ENCODE peak calls at places on chromosomes 6 and 20, in nine cellular contexts. One of them, this sample, is unnamed.

GRCh38 chr6:33640361-33640760 is 19.2 kb downstream of the ITPR3 start:
- DNase-seq in omental fat pad: no peak
- DNase-seq in AG04450: no peak
- DNase-seq in neural crest cell: no peak
- DNase-seq in left ventricle myocardium inferior: no peak
- DNase-seq in HFFc6: no peak
- DNase-seq in CD8-positive, alpha-beta T cell: no peak
- DNase-seq in dorsolateral prefrontal cortex: no peak
- DNase-seq in nephron progenitor cell: no peak
- DNase-seq in this sample: no peak

GRCh38 chr20:6819599-6819998 is 52.1 kb downstream of the BMP2 start:
- DNase-seq in omental fat pad: no peak
- DNase-seq in AG04450: no peak
- DNase-seq in neural crest cell: no peak
- DNase-seq in left ventricle myocardium inferior: no peak
- DNase-seq in HFFc6: no peak
- DNase-seq in CD8-positive, alpha-beta T cell: no peak
- DNase-seq in dorsolateral prefrontal cortex: no peak
- DNase-seq in nephron progenitor cell: no peak
- DNase-seq in this sample: no peak

GRCh38 chr6:100035873-100036653 is 42.0 kb upstream of the MCHR2 start:
- DNase-seq in omental fat pad: no peak
- DNase-seq in AG04450: no peak
- DNase-seq in neural crest cell: no peak
- DNase-seq in left ventricle myocardium inferior: no peak
- DNase-seq in HFFc6: no peak
- DNase-seq in CD8-positive, alpha-beta T cell: no peak
- DNase-seq in dorsolateral prefrontal cortex: no peak
- DNase-seq in nephron progenitor cell: no peak
- DNase-seq in this sample: no peak

GRCh38 chr20:2005831-2006426 is 12.1 kb upstream of the PDYN start:
- DNase-seq in omental fat pad: peak; percentile 37
- DNase-seq in AG04450: peak; percentile 29
- DNase-seq in neural crest cell: peak; percentile 94
- DNase-seq in left ventricle myocardium inferior: peak; percentile 62
- DNase-seq in HFFc6: peak; percentile 42
- DNase-seq in CD8-positive, alpha-beta T cell: peak; percentile 70
- DNase-seq in dorsolateral prefrontal cortex: peak; percentile 46
- DNase-seq in nephron progenitor cell: peak; percentile 96
- DNase-seq in this sample: peak; percentile 88

GRCh38 chr20:46150982-46151381 is 32.9 kb downstream of the CD40 start:
- DNase-seq in omental fat pad: no peak
- DNase-seq in AG04450: no peak
- DNase-seq in neural crest cell: no peak
- DNase-seq in left ventricle myocardium inferior: no peak
- DNase-seq in HFFc6: no peak
- DNase-seq in CD8-positive, alpha-beta T cell: no peak
- DNase-seq in dorsolateral prefrontal cortex: no peak
- DNase-seq in nephron progenitor cell: peak; percentile 43
- DNase-seq in this sample: no peak

GRCh38 chr6:84639396-84639795 is 125.0 kb downstream of the TBX18 start:
- DNase-seq in omental fat pad: no peak
- DNase-seq in AG04450: no peak
- DNase-seq in neural crest cell: no peak
- DNase-seq in left ventricle myocardium inferior: no peak
- DNase-seq in HFFc6: peak; percentile 42
- DNase-seq in CD8-positive, alpha-beta T cell: no peak
- DNase-seq in dorsolateral prefrontal cortex: no peak
- DNase-seq in nephron progenitor cell: no peak
- DNase-seq in this sample: no peak

GRCh38 chr20:36861875-36862801 is 13.8 kb upstream of the TLDC2 start:
- DNase-seq in omental fat pad: peak; percentile 58
- DNase-seq in AG04450: no peak
- DNase-seq in neural crest cell: no peak
- DNase-seq in left ventricle myocardium inferior: peak; percentile 90
- DNase-seq in HFFc6: peak; percentile 91
- DNase-seq in CD8-positive, alpha-beta T cell: no peak
- DNase-seq in dorsolateral prefrontal cortex: peak; percentile 87
- DNase-seq in nephron progenitor cell: peak; percentile 40
- DNase-seq in this sample: peak; percentile 90

GRCh38 chr20:44756011-44756688 is 10.5 kb downstream of the KCNK15 start:
- DNase-seq in omental fat pad: no peak
- DNase-seq in AG04450: no peak
- DNase-seq in neural crest cell: no peak
- DNase-seq in left ventricle myocardium inferior: no peak
- DNase-seq in HFFc6: no peak
- DNase-seq in CD8-positive, alpha-beta T cell: no peak
- DNase-seq in dorsolateral prefrontal cortex: no peak
- DNase-seq in nephron progenitor cell: no peak
- DNase-seq in this sample: no peak

GRCh38 chr6:111358454-111358853 is 124.6 kb downstream of the REV3L start:
- DNase-seq in omental fat pad: no peak
- DNase-seq in AG04450: peak; percentile 1
- DNase-seq in neural crest cell: no peak
- DNase-seq in left ventricle myocardium inferior: no peak
- DNase-seq in HFFc6: no peak
- DNase-seq in CD8-positive, alpha-beta T cell: no peak
- DNase-seq in dorsolateral prefrontal cortex: no peak
- DNase-seq in nephron progenitor cell: no peak
- DNase-seq in this sample: no peak

GRCh38 chr6:135600086-135600702 is 102.7 kb upstream of the AHI1 start:
- DNase-seq in omental fat pad: no peak
- DNase-seq in AG04450: no peak
- DNase-seq in neural crest cell: no peak
- DNase-seq in left ventricle myocardium inferior: no peak
- DNase-seq in HFFc6: no peak
- DNase-seq in CD8-positive, alpha-beta T cell: no peak
- DNase-seq in dorsolateral prefrontal cortex: no peak
- DNase-seq in nephron progenitor cell: no peak
- DNase-seq in this sample: no peak

GRCh38 chr6:136952714-136953260 is 30.7 kb downstream of the SLC35D3 start:
- DNase-seq in omental fat pad: no peak
- DNase-seq in AG04450: no peak
- DNase-seq in neural crest cell: no peak
- DNase-seq in left ventricle myocardium inferior: no peak
- DNase-seq in HFFc6: no peak
- DNase-seq in CD8-positive, alpha-beta T cell: no peak
- DNase-seq in dorsolateral prefrontal cortex: no peak
- DNase-seq in nephron progenitor cell: no peak
- DNase-seq in this sample: no peak

GRCh38 chr20:44079968-44080560 is 106.9 kb downstream of the JPH2 start:
- DNase-seq in omental fat pad: no peak
- DNase-seq in AG04450: no peak
- DNase-seq in neural crest cell: no peak
- DNase-seq in left ventricle myocardium inferior: no peak
- DNase-seq in HFFc6: no peak
- DNase-seq in CD8-positive, alpha-beta T cell: no peak
- DNase-seq in dorsolateral prefrontal cortex: no peak
- DNase-seq in nephron progenitor cell: no peak
- DNase-seq in this sample: peak; percentile 48

GRCh38 chr20:53335509-53335908 is 258.1 kb downstream of the ZNF217 start:
- DNase-seq in omental fat pad: no peak
- DNase-seq in AG04450: no peak
- DNase-seq in neural crest cell: no peak
- DNase-seq in left ventricle myocardium inferior: no peak
- DNase-seq in HFFc6: no peak
- DNase-seq in CD8-positive, alpha-beta T cell: no peak
- DNase-seq in dorsolateral prefrontal cortex: no peak
- DNase-seq in nephron progenitor cell: no peak
- DNase-seq in this sample: no peak

GRCh38 chr20:4820833-4821518 is 99.3 kb downstream of the PRND start:
- DNase-seq in omental fat pad: no peak
- DNase-seq in AG04450: peak; percentile 60
- DNase-seq in neural crest cell: no peak
- DNase-seq in left ventricle myocardium inferior: no peak
- DNase-seq in HFFc6: peak; percentile 76
- DNase-seq in CD8-positive, alpha-beta T cell: no peak
- DNase-seq in dorsolateral prefrontal cortex: peak; percentile 82
- DNase-seq in nephron progenitor cell: no peak
- DNase-seq in this sample: no peak

GRCh38 chr6:8539446-8539845 is 104.1 kb upstream of the SLC35B3 start:
- DNase-seq in omental fat pad: no peak
- DNase-seq in AG04450: no peak
- DNase-seq in neural crest cell: no peak
- DNase-seq in left ventricle myocardium inferior: no peak
- DNase-seq in HFFc6: peak; percentile 21
- DNase-seq in CD8-positive, alpha-beta T cell: no peak
- DNase-seq in dorsolateral prefrontal cortex: no peak
- DNase-seq in nephron progenitor cell: no peak
- DNase-seq in this sample: no peak

GRCh38 chr6:137206562-137206961 is 12.6 kb downstream of the IFNGR1 start:
- DNase-seq in omental fat pad: no peak
- DNase-seq in AG04450: no peak
- DNase-seq in neural crest cell: no peak
- DNase-seq in left ventricle myocardium inferior: no peak
- DNase-seq in HFFc6: no peak
- DNase-seq in CD8-positive, alpha-beta T cell: no peak
- DNase-seq in dorsolateral prefrontal cortex: no peak
- DNase-seq in nephron progenitor cell: no peak
- DNase-seq in this sample: no peak

GRCh38 chr20:32168184-32168910 is 39.2 kb downstream of the PLAGL2 start:
- DNase-seq in omental fat pad: no peak
- DNase-seq in AG04450: no peak
- DNase-seq in neural crest cell: no peak
- DNase-seq in left ventricle myocardium inferior: no peak
- DNase-seq in HFFc6: peak; percentile 3
- DNase-seq in CD8-positive, alpha-beta T cell: no peak
- DNase-seq in dorsolateral prefrontal cortex: no peak
- DNase-seq in nephron progenitor cell: peak; percentile 30
- DNase-seq in this sample: no peak

GRCh38 chr6:109526905-109527628 is 44.0 kb upstream of the ZBTB24 start:
- DNase-seq in omental fat pad: no peak
- DNase-seq in AG04450: peak; percentile 23
- DNase-seq in neural crest cell: peak; percentile 65
- DNase-seq in left ventricle myocardium inferior: no peak
- DNase-seq in HFFc6: peak; percentile 55
- DNase-seq in CD8-positive, alpha-beta T cell: peak; percentile 63
- DNase-seq in dorsolateral prefrontal cortex: no peak
- DNase-seq in nephron progenitor cell: peak; percentile 49
- DNase-seq in this sample: no peak

GRCh38 chr6:5843078-5843477 is 163.6 kb downstream of the NRN1 start:
- DNase-seq in omental fat pad: no peak
- DNase-seq in AG04450: no peak
- DNase-seq in neural crest cell: no peak
- DNase-seq in left ventricle myocardium inferior: no peak
- DNase-seq in HFFc6: no peak
- DNase-seq in CD8-positive, alpha-beta T cell: peak; percentile 15
- DNase-seq in dorsolateral prefrontal cortex: no peak
- DNase-seq in nephron progenitor cell: no peak
- DNase-seq in this sample: no peak

GRCh38 chr6:153814136-153814535 is 224.9 kb upstream of the OPRM1 start:
- DNase-seq in omental fat pad: no peak
- DNase-seq in AG04450: no peak
- DNase-seq in neural crest cell: no peak
- DNase-seq in left ventricle myocardium inferior: no peak
- DNase-seq in HFFc6: no peak
- DNase-seq in CD8-positive, alpha-beta T cell: no peak
- DNase-seq in dorsolateral prefrontal cortex: no peak
- DNase-seq in nephron progenitor cell: no peak
- DNase-seq in this sample: no peak
- TF ChIP-seq CTCF in omental fat pad: no peak
- TF ChIP-seq CTCF in AG04450: no peak
- TF ChIP-seq CTCF in neural crest cell: peak; percentile 36
- TF ChIP-seq CTCF in left ventricle myocardium inferior: no peak
- TF ChIP-seq CTCF in HFFc6: peak; percentile 10
- TF ChIP-seq CTCF in CD8-positive, alpha-beta T cell: no peak
- TF ChIP-seq CTCF in dorsolateral prefrontal cortex: no peak
- TF ChIP-seq CTCF in nephron progenitor cell: no peak
- TF ChIP-seq CTCF in this sample: peak; percentile 6

GRCh38 chr6:41071501-41071922 is 644 bp downstream of the OARD1 start:
- DNase-seq in omental fat pad: no peak
- DNase-seq in AG04450: no peak
- DNase-seq in neural crest cell: no peak
- DNase-seq in left ventricle myocardium inferior: no peak
- DNase-seq in HFFc6: no peak
- DNase-seq in CD8-positive, alpha-beta T cell: no peak
- DNase-seq in dorsolateral prefrontal cortex: no peak
- DNase-seq in nephron progenitor cell: no peak
- DNase-seq in this sample: no peak
- TF ChIP-seq CTCF in omental fat pad: no peak
- TF ChIP-seq CTCF in AG04450: no peak
- TF ChIP-seq CTCF in neural crest cell: no peak
- TF ChIP-seq CTCF in left ventricle myocardium inferior: no peak
- TF ChIP-seq CTCF in HFFc6: no peak
- TF ChIP-seq CTCF in CD8-positive, alpha-beta T cell: no peak
- TF ChIP-seq CTCF in dorsolateral prefrontal cortex: no peak
- TF ChIP-seq CTCF in nephron progenitor cell: no peak
- TF ChIP-seq CTCF in this sample: no peak

GRCh38 chr6:53547166-53547814 is 2.4 kb upstream of the GCLC start:
- DNase-seq in omental fat pad: no peak
- DNase-seq in AG04450: no peak
- DNase-seq in neural crest cell: no peak
- DNase-seq in left ventricle myocardium inferior: no peak
- DNase-seq in HFFc6: no peak
- DNase-seq in CD8-positive, alpha-beta T cell: no peak
- DNase-seq in dorsolateral prefrontal cortex: no peak
- DNase-seq in nephron progenitor cell: no peak
- DNase-seq in this sample: no peak

GRCh38 chr6:53544050-53544499 is 826 bp downstream of the GCLC start:
- DNase-seq in omental fat pad: peak; percentile 35
- DNase-seq in AG04450: no peak
- DNase-seq in neural crest cell: no peak
- DNase-seq in left ventricle myocardium inferior: no peak
- DNase-seq in HFFc6: no peak
- DNase-seq in CD8-positive, alpha-beta T cell: no peak
- DNase-seq in dorsolateral prefrontal cortex: no peak
- DNase-seq in nephron progenitor cell: no peak
- DNase-seq in this sample: no peak

GRCh38 chr6:53544500-53545308 is at the start of gene GCLC:
- DNase-seq in omental fat pad: peak; percentile 75
- DNase-seq in AG04450: peak; percentile 89
- DNase-seq in neural crest cell: peak; percentile 90
- DNase-seq in left ventricle myocardium inferior: peak; percentile 96
- DNase-seq in HFFc6: peak; percentile 93
- DNase-seq in CD8-positive, alpha-beta T cell: peak; percentile 92
- DNase-seq in dorsolateral prefrontal cortex: peak; percentile 92
- DNase-seq in nephron progenitor cell: peak; percentile 92
- DNase-seq in this sample: peak; percentile 97

GRCh38 chr6:53546256-53546655 is 1.4 kb upstream of the GCLC start:
- DNase-seq in omental fat pad: no peak
- DNase-seq in AG04450: peak; percentile 44
- DNase-seq in neural crest cell: no peak
- DNase-seq in left ventricle myocardium inferior: no peak
- DNase-seq in HFFc6: peak; percentile 77
- DNase-seq in CD8-positive, alpha-beta T cell: no peak
- DNase-seq in dorsolateral prefrontal cortex: no peak
- DNase-seq in nephron progenitor cell: no peak
- DNase-seq in this sample: no peak

GRCh38 chr6:53547815-53548496 is 3.1 kb upstream of the GCLC start:
- DNase-seq in omental fat pad: peak; percentile 89
- DNase-seq in AG04450: peak; percentile 91
- DNase-seq in neural crest cell: peak; percentile 91
- DNase-seq in left ventricle myocardium inferior: peak; percentile 98
- DNase-seq in HFFc6: peak; percentile 95
- DNase-seq in CD8-positive, alpha-beta T cell: peak; percentile 96
- DNase-seq in dorsolateral prefrontal cortex: peak; percentile 97
- DNase-seq in nephron progenitor cell: peak; percentile 93
- DNase-seq in this sample: peak; percentile 98
- TF ChIP-seq CTCF in omental fat pad: no peak
- TF ChIP-seq CTCF in AG04450: no peak
- TF ChIP-seq CTCF in neural crest cell: no peak
- TF ChIP-seq CTCF in left ventricle myocardium inferior: no peak
- TF ChIP-seq CTCF in HFFc6: no peak
- TF ChIP-seq CTCF in CD8-positive, alpha-beta T cell: no peak
- TF ChIP-seq CTCF in dorsolateral prefrontal cortex: peak; percentile 56
- TF ChIP-seq CTCF in nephron progenitor cell: no peak
- TF ChIP-seq CTCF in this sample: no peak

GRCh38 chr20:13228771-13229170 is 7.7 kb downstream of the ISM1 start:
- DNase-seq in omental fat pad: no peak
- DNase-seq in AG04450: no peak
- DNase-seq in neural crest cell: no peak
- DNase-seq in left ventricle myocardium inferior: no peak
- DNase-seq in HFFc6: no peak
- DNase-seq in CD8-positive, alpha-beta T cell: no peak
- DNase-seq in dorsolateral prefrontal cortex: no peak
- DNase-seq in nephron progenitor cell: no peak
- DNase-seq in this sample: no peak
- TF ChIP-seq CTCF in omental fat pad: no peak
- TF ChIP-seq CTCF in AG04450: no peak
- TF ChIP-seq CTCF in neural crest cell: no peak
- TF ChIP-seq CTCF in left ventricle myocardium inferior: no peak
- TF ChIP-seq CTCF in HFFc6: no peak
- TF ChIP-seq CTCF in CD8-positive, alpha-beta T cell: no peak
- TF ChIP-seq CTCF in dorsolateral prefrontal cortex: no peak
- TF ChIP-seq CTCF in nephron progenitor cell: no peak
- TF ChIP-seq CTCF in this sample: no peak